ENCODE peak calls at places on chromosomes 12 and 14, in four cellular contexts. C, J, S and X are unnamed samples.

GRCh38 chr14:97299661-97300060 is 502.5 kb downstream of the VRK1 start:
- DNase-seq in C (no peak), J (no peak), S (no peak), X (peak; percentile 23)

GRCh38 chr14:47674546-47675238 is 713 bp downstream of the MDGA2 start:
- DNase-seq in C (no peak), J (no peak), S (no peak), X (no peak)

GRCh38 chr12:64392221-64392620 is 1.7 kb upstream of the C12orf56 start:
- DNase-seq in C (peak; percentile 56), J (no peak), S (no peak), X (no peak)

GRCh38 chr12:39671898-39672875 is 52.6 kb upstream of the ABCD2 start:
- DNase-seq in C (no peak), J (no peak), S (no peak), X (no peak)

GRCh38 chr14:85572845-85573244 is 42.9 kb downstream of the FLRT2 start:
- DNase-seq in C (peak; percentile 90), J (no peak), S (no peak), X (no peak)

GRCh38 chr14:100138955-100139354 is 20.5 kb downstream of the DEGS2 start:
- DNase-seq in C (no peak), J (no peak), S (no peak), X (no peak)

GRCh38 chr14:56273949-56274348 is 155.7 kb downstream of the PELI2 start:
- DNase-seq in C (no peak), J (no peak), S (no peak), X (no peak)

GRCh38 chr12:109772622-109773321 is 59.1 kb downstream of the FAM222A start:
- DNase-seq in C (no peak), J (no peak), S (no peak), X (no peak)

GRCh38 chr12:109154485-109155438 is 38.4 kb downstream of the ACACB start:
- DNase-seq in C (peak; percentile 53), J (peak; percentile 88), S (peak; percentile 89), X (peak; percentile 85)

GRCh38 chr14:60721331-60722162 is 2.6 kb downstream of the SIX4 start:
- DNase-seq in C (peak; percentile 84), J (no peak), S (peak; percentile 37), X (no peak)

GRCh38 chr14:61553730-61554641 is 141.3 kb upstream of the HIF1A start:
- DNase-seq in C (peak; percentile 98), J (no peak), S (no peak), X (no peak)

GRCh38 chr12:57242691-57243454 is 8.1 kb downstream of the STAC3 start:
- DNase-seq in C (peak; percentile 35), J (no peak), S (peak; percentile 54), X (peak; percentile 74)

DNA sequence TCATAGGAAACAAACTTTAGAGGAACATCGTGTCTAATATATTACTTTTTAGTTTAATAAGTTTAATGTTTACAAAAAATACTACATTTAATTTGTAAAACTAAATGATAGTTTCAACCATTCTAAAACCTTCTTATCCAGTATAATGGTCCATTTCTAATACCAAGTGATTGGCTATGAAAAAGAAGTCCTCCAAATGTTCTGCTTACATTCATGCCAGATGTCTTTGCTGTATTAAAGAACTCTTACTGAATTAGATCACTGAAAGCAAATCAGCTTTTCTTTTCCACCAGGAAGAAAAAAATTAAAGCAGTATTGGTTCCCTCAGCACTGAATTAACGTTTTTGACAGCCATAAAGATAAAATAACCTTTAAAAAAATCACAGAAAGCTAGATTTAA is 3.7 kb downstream of the NOVA1 start:
- DNase-seq in C (no peak), J (no peak), S (no peak), X (no peak)
- H3K9me3 ChIP-seq in C (no peaks in the 10 kb centered on the region), J (no peaks in the 10 kb centered on the region), S (no peaks in the 10 kb centered on the region), X (no peaks in the 10 kb centered on the region)

GRCh38 chr12:92528097-92528496 is 174.7 kb upstream of the PLEKHG7 start:
- DNase-seq in C (no peak), J (no peak), S (no peak), X (no peak)
- H3K4me1 ChIP-seq in C (no peaks in the 10 kb centered on the region), J (peaks cover 2% of the 10 kb centered on the region), S (no peaks in the 10 kb centered on the region), X (no peaks in the 10 kb centered on the region)

DNA sequence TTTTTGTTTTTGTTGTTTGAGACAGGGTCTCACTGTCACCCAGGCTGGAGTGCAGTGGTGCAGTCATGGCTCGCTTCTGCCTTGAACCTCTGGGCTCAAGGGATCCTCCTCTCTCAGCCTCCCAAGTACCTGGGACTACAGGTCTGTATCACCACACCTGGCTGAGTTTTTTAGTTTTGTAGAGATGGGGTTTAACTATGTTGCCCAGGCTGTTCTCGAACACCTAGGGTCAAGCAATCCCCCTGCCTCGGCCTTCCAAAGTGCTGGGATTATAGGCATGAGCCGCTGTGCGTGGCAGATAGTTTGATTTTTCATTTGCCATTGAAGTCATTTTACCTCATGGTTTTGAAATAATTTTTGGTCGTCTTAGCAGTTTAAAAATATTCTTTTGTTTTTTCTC is 94.3 kb upstream of the EIF5 start:
- DNase-seq in C (no peak), J (no peak), S (no peak), X (no peak)
- H3K4me3 ChIP-seq in C (no peak overlapping the region), J (no peak overlapping the region), S (no peak overlapping the region), X (no peak overlapping the region)

DNA sequence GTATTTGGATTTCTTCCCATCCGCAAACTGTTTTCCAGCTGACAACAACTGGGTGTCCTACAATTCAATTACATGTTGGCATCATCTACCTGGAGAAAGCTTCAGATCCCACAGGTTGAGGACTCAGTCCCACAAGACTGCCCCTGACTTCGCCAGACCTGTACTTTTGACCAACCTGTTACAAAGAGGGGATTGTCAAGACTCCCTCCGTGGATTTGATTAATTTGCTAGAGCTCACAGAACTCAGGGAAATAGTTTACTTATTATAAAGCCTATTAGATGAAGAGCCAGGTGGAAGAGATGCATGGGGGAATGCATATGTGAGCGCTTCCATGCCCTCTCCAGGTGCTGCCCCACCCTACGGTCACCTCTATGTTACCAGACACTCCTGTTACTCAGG is 14.6 kb downstream of the RESF1 start:
- DNase-seq in C (no peak), J (no peak), S (no peak), X (no peak)
- H3K9me3 ChIP-seq in C (no peaks in the 10 kb centered on the region), J (peaks cover 46% of the 10 kb centered on the region), S (no peaks in the 10 kb centered on the region), X (peaks cover 33% of the 10 kb centered on the region)

GRCh38 chr14:91300957-91301356 is 56.5 kb upstream of the GPR68 start:
- DNase-seq in C (no peak), J (no peak), S (no peak), X (no peak)
- H3K4me1 ChIP-seq in C (no peaks in the 10 kb centered on the region), J (peaks cover 20% of the 10 kb centered on the region), S (no peaks in the 10 kb centered on the region), X (no peaks in the 10 kb centered on the region)

GRCh38 chr14:63938198-63939005 is 85.6 kb downstream of the SYNE2 start:
- DNase-seq in C (peak; percentile 2), J (no peak), S (no peak), X (no peak)
- H3K4me3 ChIP-seq in C (no peak overlapping the region), J (no peak overlapping the region), S (no peak overlapping the region), X (no peak overlapping the region)

DNA sequence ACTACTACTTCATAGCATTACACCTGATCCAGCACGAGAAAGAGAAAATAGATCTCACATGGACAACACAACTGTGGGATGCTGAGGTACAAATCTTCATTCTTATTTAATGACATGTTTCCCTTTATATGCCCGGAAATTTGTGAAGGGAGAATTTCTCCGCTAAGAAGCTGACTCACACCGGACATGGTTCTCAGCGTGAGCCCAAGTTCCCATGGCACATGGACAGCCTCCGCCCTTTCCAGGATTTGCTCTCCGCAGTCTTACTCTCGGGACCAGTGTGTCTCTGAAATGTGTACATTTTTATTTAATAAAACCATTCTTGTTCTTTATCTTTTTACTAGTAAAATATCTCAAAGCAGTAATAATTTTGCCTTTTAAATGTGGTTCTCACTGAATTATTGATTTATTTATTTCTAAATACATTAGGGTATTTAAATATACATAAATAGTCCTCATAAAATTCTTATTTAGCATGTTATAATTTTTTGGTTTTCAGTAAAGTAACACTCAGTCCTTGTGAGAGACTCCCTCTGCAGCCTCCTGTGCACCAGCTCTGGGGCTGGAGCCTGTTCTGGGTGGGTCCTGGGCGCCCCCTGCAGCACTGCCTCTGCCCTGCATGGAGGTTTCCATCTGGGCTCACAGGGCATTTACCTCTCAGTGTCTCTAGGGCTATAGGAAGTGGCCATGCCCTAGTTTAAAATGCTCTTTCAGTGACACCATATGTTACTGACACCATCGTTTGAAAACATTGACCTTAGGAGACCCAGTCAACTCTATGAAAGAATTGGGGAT is 1155.0 kb downstream of the TMEM121 start:
- DNase-seq in C (no peak), J (no peak), S (no peak), X (no peak)
- H3K9me3 ChIP-seq in C (peaks cover 9% of the 10 kb centered on the region), J (no peaks in the 10 kb centered on the region), S (no peaks in the 10 kb centered on the region), X (no peaks in the 10 kb centered on the region)

GRCh38 chr12:16473610-16474326 is 126.3 kb downstream of the MGST1 start:
- DNase-seq in C (peak; percentile 63), J (no peak), S (no peak), X (no peak)
- H3K4me1 ChIP-seq in C (no peaks in the 10 kb centered on the region), J (no peaks in the 10 kb centered on the region), S (no peaks in the 10 kb centered on the region), X (no peaks in the 10 kb centered on the region)

GRCh38 chr12:113463746-113464743 is 7.6 kb downstream of the LHX5 start:
- DNase-seq in C (no peak), J (no peak), S (no peak), X (no peak)
- H3K4me3 ChIP-seq in C (no peak overlapping the region), J (peak overlapping the region; percentile 53), S (peak overlapping the region; percentile 5), X (no peak overlapping the region)

DNA sequence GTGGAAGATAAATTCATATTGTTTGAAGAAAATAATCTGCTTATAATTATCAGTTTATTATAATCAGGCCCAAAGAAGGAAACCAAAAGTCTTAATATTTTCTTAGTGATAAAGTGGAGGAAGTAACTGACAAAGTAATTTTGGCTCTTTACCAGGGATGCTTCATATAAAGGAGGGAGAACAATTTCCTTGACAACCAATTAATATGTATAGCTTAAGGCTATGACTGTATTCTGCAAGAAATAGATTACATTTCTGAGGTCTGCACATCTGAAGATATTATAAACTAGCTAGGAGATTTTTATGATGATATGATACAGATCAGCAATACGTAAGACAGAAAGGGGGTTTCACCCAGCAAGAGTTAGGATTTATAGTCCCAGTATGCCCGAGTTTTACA is 90.8 kb downstream of the BICD1 start:
- DNase-seq in C (peak; percentile 41), J (no peak), S (no peak), X (no peak)
- H3K9me3 ChIP-seq in C (no peaks in the 10 kb centered on the region), J (peaks cover 20% of the 10 kb centered on the region), S (no peaks in the 10 kb centered on the region), X (peaks cover 9% of the 10 kb centered on the region)